ENCODE peak calls at places on chromosome 7, in four cellular contexts. One of them, this sample, is unnamed.

GRCh38 chr7:100465702-100466311 is 1.7 kb upstream of the SPACDR start:
- DNase-seq in activated naive CD4-positive, alpha-beta T cell treated with anti-CD3 and anti-CD28 coated beads, Interleukin-2, amount 10 ng/mL, durations not matched to agents 7 days and 5 days: no peak
- DNase-seq in astrocyte of the hippocampus: peak
- DNase-seq in glomerular endothelial cell: no peak
- DNase-seq in this sample: peak

GRCh38 chr7:159142204-159142603 is 2.5 kb downstream of the VIPR2 start:
- DNase-seq in activated naive CD4-positive, alpha-beta T cell treated with anti-CD3 and anti-CD28 coated beads, Interleukin-2, amount 10 ng/mL, durations not matched to agents 7 days and 5 days: no peak
- DNase-seq in astrocyte of the hippocampus: no peak
- DNase-seq in glomerular endothelial cell: no peak
- DNase-seq in this sample: no peak

GRCh38 chr7:121323515-121323914 is 5.3 kb upstream of the WNT16 start:
- DNase-seq in activated naive CD4-positive, alpha-beta T cell treated with anti-CD3 and anti-CD28 coated beads, Interleukin-2, amount 10 ng/mL, durations not matched to agents 7 days and 5 days: no peak
- DNase-seq in astrocyte of the hippocampus: no peak
- DNase-seq in glomerular endothelial cell: no peak
- DNase-seq in this sample: peak

GRCh38 chr7:90512841-90513254 is 43.4 kb downstream of the PTTG1IP2 start:
- DNase-seq in activated naive CD4-positive, alpha-beta T cell treated with anti-CD3 and anti-CD28 coated beads, Interleukin-2, amount 10 ng/mL, durations not matched to agents 7 days and 5 days: no peak
- DNase-seq in astrocyte of the hippocampus: no peak
- DNase-seq in glomerular endothelial cell: no peak
- DNase-seq in this sample: peak

GRCh38 chr7:131654668-131655326 is 98.4 kb upstream of the PODXL start:
- DNase-seq in activated naive CD4-positive, alpha-beta T cell treated with anti-CD3 and anti-CD28 coated beads, Interleukin-2, amount 10 ng/mL, durations not matched to agents 7 days and 5 days: peak
- DNase-seq in astrocyte of the hippocampus: peak
- DNase-seq in glomerular endothelial cell: no peak
- DNase-seq in this sample: peak

GRCh38 chr7:27172823-27173411 is 1.2 kb downstream of the HOXA10 start:
- DNase-seq in activated naive CD4-positive, alpha-beta T cell treated with anti-CD3 and anti-CD28 coated beads, Interleukin-2, amount 10 ng/mL, durations not matched to agents 7 days and 5 days: peak
- DNase-seq in astrocyte of the hippocampus: no peak
- DNase-seq in glomerular endothelial cell: no peak
- DNase-seq in this sample: peak

GRCh38 chr7:137458399-137458798 is 114.9 kb upstream of the PTN start:
- DNase-seq in activated naive CD4-positive, alpha-beta T cell treated with anti-CD3 and anti-CD28 coated beads, Interleukin-2, amount 10 ng/mL, durations not matched to agents 7 days and 5 days: no peak
- DNase-seq in astrocyte of the hippocampus: no peak
- DNase-seq in glomerular endothelial cell: no peak
- DNase-seq in this sample: no peak

GRCh38 chr7:1768835-1769234 is 98.8 kb downstream of the ELFN1 start:
- DNase-seq in activated naive CD4-positive, alpha-beta T cell treated with anti-CD3 and anti-CD28 coated beads, Interleukin-2, amount 10 ng/mL, durations not matched to agents 7 days and 5 days: no peak
- DNase-seq in astrocyte of the hippocampus: no peak
- DNase-seq in glomerular endothelial cell: no peak
- DNase-seq in this sample: no peak

GRCh38 chr7:31476073-31476745 is 37.7 kb upstream of the ITPRID1 start:
- DNase-seq in activated naive CD4-positive, alpha-beta T cell treated with anti-CD3 and anti-CD28 coated beads, Interleukin-2, amount 10 ng/mL, durations not matched to agents 7 days and 5 days: no peak
- DNase-seq in astrocyte of the hippocampus: no peak
- DNase-seq in glomerular endothelial cell: no peak
- DNase-seq in this sample: no peak

GRCh38 chr7:128041203-128041602 is 10.0 kb upstream of the LRRC4 start:
- DNase-seq in activated naive CD4-positive, alpha-beta T cell treated with anti-CD3 and anti-CD28 coated beads, Interleukin-2, amount 10 ng/mL, durations not matched to agents 7 days and 5 days: no peak
- DNase-seq in astrocyte of the hippocampus: peak
- DNase-seq in glomerular endothelial cell: peak
- DNase-seq in this sample: peak

GRCh38 chr7:121714559-121715303 is 158.2 kb upstream of the PTPRZ1 start:
- DNase-seq in activated naive CD4-positive, alpha-beta T cell treated with anti-CD3 and anti-CD28 coated beads, Interleukin-2, amount 10 ng/mL, durations not matched to agents 7 days and 5 days: no peak
- DNase-seq in astrocyte of the hippocampus: no peak
- DNase-seq in glomerular endothelial cell: no peak
- DNase-seq in this sample: no peak

GRCh38 chr7:151505433-151505832 is 14.3 kb downstream of the RHEB start:
- DNase-seq in activated naive CD4-positive, alpha-beta T cell treated with anti-CD3 and anti-CD28 coated beads, Interleukin-2, amount 10 ng/mL, durations not matched to agents 7 days and 5 days: no peak
- DNase-seq in astrocyte of the hippocampus: no peak
- DNase-seq in glomerular endothelial cell: no peak
- DNase-seq in this sample: no peak

GRCh38 chr7:140639366-140640053 is 1.1 kb downstream of the DENND2A start:
- DNase-seq in activated naive CD4-positive, alpha-beta T cell treated with anti-CD3 and anti-CD28 coated beads, Interleukin-2, amount 10 ng/mL, durations not matched to agents 7 days and 5 days: no peak
- DNase-seq in astrocyte of the hippocampus: peak
- DNase-seq in glomerular endothelial cell: no peak
- DNase-seq in this sample: no peak

GRCh38 chr7:77867208-77867915 is 68.8 kb downstream of the PHTF2 start:
- DNase-seq in activated naive CD4-positive, alpha-beta T cell treated with anti-CD3 and anti-CD28 coated beads, Interleukin-2, amount 10 ng/mL, durations not matched to agents 7 days and 5 days: no peak
- DNase-seq in astrocyte of the hippocampus: no peak
- DNase-seq in glomerular endothelial cell: no peak
- DNase-seq in this sample: no peak

GRCh38 chr7:111343017-111343416 is 219.3 kb downstream of the IMMP2L start:
- DNase-seq in activated naive CD4-positive, alpha-beta T cell treated with anti-CD3 and anti-CD28 coated beads, Interleukin-2, amount 10 ng/mL, durations not matched to agents 7 days and 5 days: no peak
- DNase-seq in astrocyte of the hippocampus: no peak
- DNase-seq in glomerular endothelial cell: no peak
- DNase-seq in this sample: no peak

GRCh38 chr7:87152897-87153641 is 816 bp downstream of the DMTF1 start:
- DNase-seq in activated naive CD4-positive, alpha-beta T cell treated with anti-CD3 and anti-CD28 coated beads, Interleukin-2, amount 10 ng/mL, durations not matched to agents 7 days and 5 days: peak
- DNase-seq in astrocyte of the hippocampus: peak
- DNase-seq in glomerular endothelial cell: no peak
- DNase-seq in this sample: peak

GRCh38 chr7:55194522-55194921 is 170.6 kb upstream of the LANCL2 start:
- DNase-seq in activated naive CD4-positive, alpha-beta T cell treated with anti-CD3 and anti-CD28 coated beads, Interleukin-2, amount 10 ng/mL, durations not matched to agents 7 days and 5 days: no peak
- DNase-seq in astrocyte of the hippocampus: no peak
- DNase-seq in glomerular endothelial cell: no peak
- DNase-seq in this sample: no peak

GRCh38 chr7:151782598-151783448 is 94.1 kb downstream of the PRKAG2 start:
- DNase-seq in activated naive CD4-positive, alpha-beta T cell treated with anti-CD3 and anti-CD28 coated beads, Interleukin-2, amount 10 ng/mL, durations not matched to agents 7 days and 5 days: peak
- DNase-seq in astrocyte of the hippocampus: peak
- DNase-seq in glomerular endothelial cell: no peak
- DNase-seq in this sample: peak

GRCh38 chr7:79272066-79272669 is 181.3 kb downstream of the MAGI2 start:
- DNase-seq in activated naive CD4-positive, alpha-beta T cell treated with anti-CD3 and anti-CD28 coated beads, Interleukin-2, amount 10 ng/mL, durations not matched to agents 7 days and 5 days: no peak
- DNase-seq in astrocyte of the hippocampus: peak
- DNase-seq in glomerular endothelial cell: no peak
- DNase-seq in this sample: peak

GRCh38 chr7:129688503-129689222 is 77.1 kb downstream of the NRF1 start:
- DNase-seq in activated naive CD4-positive, alpha-beta T cell treated with anti-CD3 and anti-CD28 coated beads, Interleukin-2, amount 10 ng/mL, durations not matched to agents 7 days and 5 days: no peak
- DNase-seq in astrocyte of the hippocampus: no peak
- DNase-seq in glomerular endothelial cell: no peak
- DNase-seq in this sample: peak

GRCh38 chr7:46229409-46229808 is 308.3 kb upstream of the IGFBP3 start:
- DNase-seq in activated naive CD4-positive, alpha-beta T cell treated with anti-CD3 and anti-CD28 coated beads, Interleukin-2, amount 10 ng/mL, durations not matched to agents 7 days and 5 days: no peak
- DNase-seq in astrocyte of the hippocampus: peak
- DNase-seq in glomerular endothelial cell: no peak
- DNase-seq in this sample: peak

GRCh38 chr7:94908204-94909022 is 1.0 kb downstream of the PPP1R9A start:
- DNase-seq in activated naive CD4-positive, alpha-beta T cell treated with anti-CD3 and anti-CD28 coated beads, Interleukin-2, amount 10 ng/mL, durations not matched to agents 7 days and 5 days: no peak
- DNase-seq in astrocyte of the hippocampus: peak
- DNase-seq in glomerular endothelial cell: no peak
- DNase-seq in this sample: peak